ENCODE peak calls at places on chromosomes 3 and 15, in eight cellular contexts. K, X, V, F, N, R, S and O are unnamed samples.

GRCh38 chr3:20185364-20185732 is 658 bp downstream of the SGO1 start:
- DNase-seq in K (no peak), F (no peak), V (no peak), N (peak), X (no peak), S (peak), R (no peak), O (no peak)

GRCh38 chr3:27209595-27210264 is 159.5 kb downstream of the NEK10 start:
- DNase-seq in K (no peak), V (no peak), N (no peak), S (no peak), R (no peak), X (no peak), F (no peak), O (no peak)

GRCh38 chr15:36612063-36612788 is 32.8 kb downstream of the CDIN1 start:
- DNase-seq in V (no peak), S (peak), F (no peak), X (no peak), R (no peak), N (no peak), K (no peak), O (no peak)

GRCh38 chr3:105343991-105344390 is 22.7 kb upstream of the ALCAM start:
- DNase-seq in N (no peak), K (no peak), F (no peak), V (no peak), S (no peak), X (no peak), R (no peak), O (no peak)

GRCh38 chr15:34297059-34297458 is 40.5 kb downstream of the SLC12A6 start:
- DNase-seq in N (no peak), K (no peak), F (no peak), R (no peak), S (no peak), X (no peak), V (no peak), O (no peak)

GRCh38 chr3:2661078-2661477 is 449.1 kb downstream of the IL5RA start:
- DNase-seq in V (no peak), K (no peak), N (no peak), S (no peak), R (no peak), X (no peak), F (no peak), O (no peak)

GRCh38 chr15:99486371-99487336 is 79.1 kb upstream of the MEF2A start:
- DNase-seq in V (no peak), F (no peak), N (peak), S (peak), K (peak), X (peak), R (peak), O (no peak)

GRCh38 chr3:50124363-50125226 is 30.5 kb upstream of the SEMA3F start:
- DNase-seq in X (no peak), F (no peak), N (no peak), R (peak), S (peak), K (no peak), V (no peak), O (no peak)

GRCh38 chr15:79083154-79083553 is 7.4 kb downstream of the RASGRF1 start:
- DNase-seq in X (no peak), F (no peak), V (no peak), R (no peak), N (no peak), S (no peak), K (no peak), O (no peak)

GRCh38 chr15:81281925-81282895 is 41.7 kb downstream of the STARD5 start:
- DNase-seq in X (peak), F (no peak), N (no peak), K (no peak), R (no peak), S (no peak), V (no peak), O (no peak)

GRCh38 chr15:22979699-22980188 is 424 bp downstream of the CYFIP1 start:
- DNase-seq in K (no peak), S (peak), V (no peak), X (no peak), N (peak), R (no peak), F (no peak), O (no peak)

GRCh38 chr15:77001351-77001750 is 6.4 kb downstream of the PSTPIP1 start:
- DNase-seq in K (no peak), F (no peak), X (no peak), N (no peak), R (no peak), V (no peak), S (no peak), O (no peak)

GRCh38 chr3:128800241-128801187 is 74.5 kb downstream of the RAB7A start:
- DNase-seq in F (no peak), K (no peak), V (no peak), S (peak), X (no peak), R (no peak), N (peak), O (no peak)

GRCh38 chr3:9623148-9623547 is 26.2 kb upstream of the MTMR14 start:
- DNase-seq in S (peak), V (no peak), N (no peak), K (no peak), R (no peak), X (peak), F (no peak), O (no peak)

GRCh38 chr15:92011611-92012367 is 158.3 kb downstream of the SLCO3A1 start:
- DNase-seq in R (no peak), S (peak), K (no peak), F (no peak), X (no peak), N (peak), V (no peak), O (peak)

GRCh38 chr3:110314512-110315114 is 757.0 kb upstream of the NECTIN3 start:
- DNase-seq in R (no peak), X (no peak), S (peak), F (peak), V (no peak), N (peak), K (peak), O (peak)

GRCh38 chr3:138082085-138082991 is 33.1 kb downstream of the DZIP1L start:
- DNase-seq in V (no peak), X (no peak), F (no peak), N (no peak), K (peak), S (peak), R (peak), O (no peak)

GRCh38 chr3:2967851-2968250 is 142.3 kb downstream of the IL5RA start:
- DNase-seq in N (no peak), X (no peak), V (no peak), R (no peak), S (no peak), F (no peak), K (no peak), O (no peak)

GRCh38 chr3:44045476-44046275 is 196.0 kb upstream of the TOPAZ1 start:
- DNase-seq in K (peak), F (no peak), R (peak), V (no peak), N (peak), S (peak), X (no peak), O (no peak)

GRCh38 chr15:57391537-57391936 is 15.2 kb downstream of the CGNL1 start:
- DNase-seq in R (no peak), F (no peak), N (no peak), S (no peak), K (no peak), X (no peak), V (no peak), O (no peak)

GRCh38 chr15:45573961-45574629 is 13.1 kb upstream of the BLOC1S6 start:
- DNase-seq in K (no peak), V (no peak), S (peak), R (no peak), N (peak), X (no peak), F (no peak), O (no peak)

GRCh38 chr15:48667701-48668100 is 22.2 kb upstream of the FBN1 start:
- DNase-seq in N (no peak), S (no peak), V (no peak), F (no peak), X (no peak), R (no peak), K (no peak), O (no peak)

GRCh38 chr3:120102674-120103073 is 8.4 kb upstream of the GSK3B start:
- DNase-seq in X (no peak), S (no peak), V (no peak), K (no peak), R (no peak), F (no peak), N (no peak), O (no peak)

GRCh38 chr3:32614956-32615355 is 44.3 kb upstream of the DYNC1LI1 start:
- DNase-seq in F (no peak), R (no peak), S (peak), V (no peak), X (no peak), N (no peak), K (no peak), O (no peak)

GRCh38 chr3:176159796-176160195 is 1037.5 kb downstream of the TBL1XR1 start:
- DNase-seq in V (no peak), F (no peak), S (no peak), K (no peak), N (no peak), X (no peak), R (no peak), O (no peak)

GRCh38 chr15:41971893-41972340 is 440 bp downstream of the EHD4 start:
- DNase-seq in N (no peak), K (no peak), F (no peak), R (no peak), X (peak), V (no peak), S (peak), O (no peak)

GRCh38 chr15:75449585-75450306 is 1.7 kb downstream of the SIN3A start:
- DNase-seq in F (no peak), K (no peak), S (no peak), V (no peak), X (peak), R (no peak), N (no peak), O (no peak)

GRCh38 chr3:107910713-107911259 is 180.0 kb downstream of the CD47 start:
- DNase-seq in F (no peak), V (no peak), X (no peak), R (no peak), S (no peak), K (no peak), N (peak), O (no peak)

GRCh38 chr3:43872301-43872700 is 181.6 kb downstream of the ABHD5 start:
- DNase-seq in F (no peak), N (no peak), K (no peak), S (peak), V (no peak), R (no peak), X (no peak), O (no peak)

GRCh38 chr3:5357089-5357488 is 169.6 kb downstream of the EDEM1 start:
- DNase-seq in K (no peak), X (no peak), S (no peak), R (no peak), V (no peak), F (no peak), N (no peak), O (no peak)

GRCh38 chr3:86782860-86783259 is 208.1 kb downstream of the VGLL3 start:
- DNase-seq in S (no peak), F (no peak), R (no peak), V (no peak), K (no peak), X (no peak), N (no peak), O (no peak)

GRCh38 chr15:43762824-43763223 is 13.9 kb downstream of the ELL3 start:
- DNase-seq in F (no peak), K (no peak), S (no peak), V (no peak), X (no peak), R (no peak), N (no peak), O (no peak)

GRCh38 chr3:108090066-108090700 is 648 bp downstream of the CD47 start:
- DNase-seq in V (peak), F (peak), R (peak), K (peak), S (peak), X (peak), N (peak), O (peak)

GRCh38 chr3:30551266-30551665 is 55.1 kb upstream of the TGFBR2 start:
- DNase-seq in N (no peak), F (no peak), V (no peak), K (no peak), R (no peak), S (no peak), X (no peak), O (no peak)

GRCh38 chr3:73070675-73071575 is 9.5 kb downstream of the EBLN2 start:
- DNase-seq in F (no peak), S (no peak), X (no peak), N (no peak), V (no peak), R (no peak), K (no peak), O (no peak)

GRCh38 chr3:193874997-193875593 is 260.9 kb upstream of the HES1 start:
- DNase-seq in N (no peak), V (no peak), S (no peak), R (no peak), K (peak), X (peak), F (no peak), O (no peak)

GRCh38 chr15:66126057-66126855 is 127.3 kb downstream of the MEGF11 start:
- DNase-seq in S (no peak), X (no peak), F (no peak), R (no peak), V (no peak), K (no peak), N (no peak), O (no peak)

GRCh38 chr3:10964537-10965167 is 27.9 kb upstream of the SLC6A1 start:
- DNase-seq in F (no peak), N (peak), X (no peak), V (no peak), K (no peak), R (no peak), S (peak), O (no peak)

GRCh38 chr3:160475889-160476288 is 26.3 kb upstream of the TRIM59 start:
- DNase-seq in S (no peak), F (no peak), N (no peak), K (no peak), V (no peak), R (no peak), X (no peak), O (no peak)